ENCODE peak calls at places on chromosomes 6 and 20, in eight cellular contexts. Q is colonic mucosa, G is GM12878, L is WTC11, S is coronary artery, D is fibroblast of mammary gland, A is endothelial cell, P is sigmoid colon. X is an unnamed sample.

GRCh38 chr6:128395596-128395995 is 124.8 kb downstream of the PTPRK start:
- DNase-seq in G (no peak), D (no peak), A (no peak), S (no peak), L (no peak), Q (no peak), P (no peak), X (no peak)

GRCh38 chr6:135162678-135163439 is 18.2 kb upstream of the MYB start:
- DNase-seq in P (no peak), S (no peak), Q (peak), L (peak), A (peak), D (peak), G (no peak), X (peak)

GRCh38 chr6:66183982-66184555 is 477.0 kb upstream of the EYS start:
- DNase-seq in G (no peak), L (no peak), A (no peak), Q (no peak), D (peak), S (no peak), P (no peak), X (no peak)

GRCh38 chr20:7003598-7003997 is 236.1 kb downstream of the BMP2 start:
- DNase-seq in S (no peak), G (no peak), D (no peak), Q (no peak), P (no peak), A (no peak), L (no peak), X (no peak)

GRCh38 chr6:141460743-141461484 is 671.8 kb upstream of the GJE1 start:
- DNase-seq in Q (no peak), G (no peak), D (no peak), S (no peak), A (no peak), L (no peak), P (no peak), X (no peak)

GRCh38 chr6:134678436-134678889 is 271.4 kb downstream of the ALDH8A1 start:
- DNase-seq in P (no peak), L (no peak), S (no peak), D (peak), Q (peak), A (no peak), G (no peak), X (no peak)

GRCh38 chr6:136551103-136551502 is 881 bp upstream of the MAP7 start:
- DNase-seq in D (no peak), P (no peak), S (no peak), G (no peak), A (no peak), L (no peak), Q (no peak), X (peak)

GRCh38 chr6:31826793-31827285 is 699 bp upstream of the HSPA1B start:
- DNase-seq in D (peak), Q (peak), A (peak), S (peak), G (no peak), P (peak), L (peak), X (peak)

GRCh38 chr20:61387204-61387958 is 135.3 kb downstream of the CDH4 start:
- DNase-seq in D (peak), P (no peak), A (peak), L (peak), Q (no peak), G (no peak), S (no peak), X (peak)

GRCh38 chr20:34516874-34517542 is 786 bp downstream of the DYNLRB1 start:
- DNase-seq in D (no peak), G (no peak), L (no peak), Q (peak), P (no peak), A (peak), S (no peak), X (no peak)

GRCh38 chr6:15042938-15043337 is 202.9 kb upstream of the JARID2 start:
- DNase-seq in D (no peak), L (no peak), Q (no peak), A (no peak), P (no peak), S (no peak), G (no peak), X (no peak)

GRCh38 chr6:114033606-114034005 is 62.7 kb upstream of the HDAC2 start:
- DNase-seq in G (no peak), D (no peak), L (no peak), A (no peak), Q (no peak), S (no peak), P (no peak), X (no peak)

GRCh38 chr6:91634791-91635190 is 1047.9 kb upstream of the MAP3K7 start:
- DNase-seq in S (no peak), Q (no peak), G (no peak), A (no peak), P (no peak), D (no peak), L (no peak), X (no peak)

GRCh38 chr6:7479801-7480266 is 61.6 kb upstream of the DSP start:
- DNase-seq in L (no peak), P (no peak), Q (peak), S (no peak), D (peak), A (no peak), G (no peak), X (peak)

GRCh38 chr6:259901-260508 is 32.3 kb upstream of the DUSP22 start:
- DNase-seq in D (no peak), G (peak), P (no peak), A (no peak), L (no peak), S (no peak), Q (no peak), X (no peak)

GRCh38 chr6:22025468-22026159 is 271.2 kb downstream of the PRL start:
- DNase-seq in L (peak), S (no peak), A (peak), D (peak), Q (no peak), P (no peak), G (peak), X (peak)

GRCh38 chr6:44216677-44217331 is at the start of gene MYMX:
- DNase-seq in D (no peak), L (peak), P (peak), S (no peak), G (no peak), Q (no peak), A (no peak), X (no peak)

GRCh38 chr6:67811239-67812037 is 823.6 kb upstream of the ADGRB3 start:
- DNase-seq in A (no peak), L (no peak), Q (no peak), S (no peak), D (peak), P (no peak), G (no peak), X (no peak)

GRCh38 chr20:40232288-40232687 is 456.7 kb downstream of the MAFB start:
- DNase-seq in P (no peak), Q (no peak), S (no peak), A (no peak), G (no peak), D (peak), L (no peak), X (peak)

GRCh38 chr20:46332373-46333135 is 24.3 kb upstream of the CDH22 start:
- DNase-seq in Q (no peak), A (no peak), G (no peak), P (no peak), L (no peak), D (no peak), S (no peak), X (no peak)

GRCh38 chr20:39853664-39854063 is 835.4 kb downstream of the MAFB start:
- DNase-seq in P (no peak), Q (no peak), L (peak), A (no peak), G (peak), D (peak), S (no peak), X (no peak)

GRCh38 chr20:49989234-49990065 is 6.7 kb downstream of the SNAI1 start:
- DNase-seq in Q (no peak), L (peak), S (peak), G (no peak), D (peak), P (peak), A (peak), X (no peak)

GRCh38 chr20:38790210-38791053 is 15.1 kb upstream of the PPP1R16B start:
- DNase-seq in Q (no peak), D (peak), P (no peak), S (no peak), A (peak), L (peak), G (no peak), X (peak)

GRCh38 chr6:48069280-48069679 is 41.7 kb downstream of the PTCHD4 start:
- DNase-seq in P (no peak), A (no peak), D (peak), S (no peak), Q (no peak), L (peak), G (no peak), X (peak)

DNA sequence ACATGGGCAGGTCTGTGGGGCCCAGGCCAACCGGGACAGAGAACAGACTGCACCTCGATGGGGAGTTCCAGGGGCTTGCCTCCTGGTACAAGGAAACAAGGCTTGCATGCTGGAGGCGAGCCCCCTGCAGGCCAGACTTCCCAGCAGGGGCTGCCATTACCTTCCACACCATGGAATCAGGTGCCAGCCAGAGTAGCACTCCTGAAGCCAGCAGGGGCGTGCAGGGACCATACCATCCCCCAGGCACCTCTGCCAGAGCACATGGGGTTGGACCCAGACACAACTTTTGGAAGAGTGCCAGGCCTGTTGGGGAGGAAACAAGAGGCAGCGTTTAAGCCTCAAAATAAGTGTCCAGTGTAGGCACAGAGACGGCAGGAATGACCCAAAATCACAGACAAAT is 6.5 kb downstream of the DDO start:
- DNase-seq in L (peak), Q (no peak), G (no peak), D (no peak), S (no peak), P (no peak), A (no peak), X (no peak)
- TF ChIP-seq CTCF in L (no peak), Q (no peak), G (no peak), D (no peak), S (no peak), P (no peak), A (no peak), X (no peak)

DNA sequence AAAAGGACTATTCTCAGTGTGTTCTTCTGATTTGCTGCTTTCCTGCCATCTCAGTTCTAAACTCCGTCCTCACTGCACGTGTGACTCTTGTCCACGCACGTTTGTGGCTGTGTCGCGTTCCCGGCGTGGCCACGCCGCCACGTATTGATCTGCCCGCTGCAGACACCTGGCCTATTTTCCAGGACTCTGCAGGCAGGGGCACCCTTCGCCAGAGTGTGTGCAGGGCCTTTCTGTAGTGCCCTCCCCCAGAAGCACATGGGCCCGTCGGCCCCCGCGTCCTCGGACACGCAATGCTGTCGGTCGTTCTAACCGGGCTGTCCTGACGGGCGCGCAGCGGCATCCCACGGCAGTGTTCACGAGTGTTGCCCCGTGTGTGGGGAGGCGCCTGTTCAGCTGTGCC is 87.6 kb downstream of the YTHDF1 start:
- DNase-seq in G (no peak), S (no peak), L (peak), A (no peak), P (peak), D (no peak), Q (no peak), X (no peak)
- TF ChIP-seq CTCF in G (no peak), S (no peak), L (no peak), A (no peak), P (no peak), D (no peak), Q (no peak), X (no peak)

GRCh38 chr20:3330046-3330741 is 77.3 kb downstream of the DNAAF9 start:
- DNase-seq in Q (no peak), D (peak), L (no peak), G (no peak), P (no peak), A (no peak), S (no peak), X (no peak)
- TF ChIP-seq CTCF in Q (no peak), D (peak), L (no peak), G (no peak), P (no peak), A (no peak), S (no peak), X (peak)

DNA sequence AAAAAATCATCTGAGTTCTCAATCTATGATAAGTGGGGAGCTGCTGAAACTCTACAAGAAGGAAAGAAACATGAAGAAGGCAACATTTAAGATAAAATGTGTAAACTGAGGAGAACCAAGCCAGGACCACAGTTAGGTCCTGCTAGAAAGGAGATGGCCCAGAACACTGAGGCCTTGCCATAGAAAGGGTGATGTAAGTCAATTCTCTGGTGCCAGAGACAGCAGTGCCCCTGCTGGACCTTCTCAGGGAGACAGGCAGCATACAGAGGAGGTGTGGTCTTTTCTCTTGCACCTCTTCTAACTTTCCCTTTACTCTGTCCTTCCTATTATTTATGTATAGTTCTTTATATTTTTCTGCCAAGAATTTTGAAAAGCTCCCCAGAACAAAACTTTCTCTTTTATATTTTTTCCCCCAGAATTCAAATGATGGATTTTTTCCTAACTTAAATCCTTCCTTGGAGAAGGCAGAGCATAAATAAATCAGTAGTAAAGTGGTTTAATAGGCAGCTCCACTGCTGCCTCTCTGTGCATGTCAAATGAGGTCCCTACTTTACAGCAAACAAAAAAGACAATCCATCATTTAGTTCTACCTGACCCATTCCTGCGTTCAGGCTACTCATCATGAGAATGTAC is 9.0 kb downstream of the UQCC2 start:
- DNase-seq in G (no peak), P (peak), L (peak), A (peak), D (peak), Q (no peak), S (no peak), X (peak)
- TF ChIP-seq CTCF in G (peak), P (peak), L (peak), A (no peak), D (peak), Q (no peak), S (no peak), X (peak)

DNA sequence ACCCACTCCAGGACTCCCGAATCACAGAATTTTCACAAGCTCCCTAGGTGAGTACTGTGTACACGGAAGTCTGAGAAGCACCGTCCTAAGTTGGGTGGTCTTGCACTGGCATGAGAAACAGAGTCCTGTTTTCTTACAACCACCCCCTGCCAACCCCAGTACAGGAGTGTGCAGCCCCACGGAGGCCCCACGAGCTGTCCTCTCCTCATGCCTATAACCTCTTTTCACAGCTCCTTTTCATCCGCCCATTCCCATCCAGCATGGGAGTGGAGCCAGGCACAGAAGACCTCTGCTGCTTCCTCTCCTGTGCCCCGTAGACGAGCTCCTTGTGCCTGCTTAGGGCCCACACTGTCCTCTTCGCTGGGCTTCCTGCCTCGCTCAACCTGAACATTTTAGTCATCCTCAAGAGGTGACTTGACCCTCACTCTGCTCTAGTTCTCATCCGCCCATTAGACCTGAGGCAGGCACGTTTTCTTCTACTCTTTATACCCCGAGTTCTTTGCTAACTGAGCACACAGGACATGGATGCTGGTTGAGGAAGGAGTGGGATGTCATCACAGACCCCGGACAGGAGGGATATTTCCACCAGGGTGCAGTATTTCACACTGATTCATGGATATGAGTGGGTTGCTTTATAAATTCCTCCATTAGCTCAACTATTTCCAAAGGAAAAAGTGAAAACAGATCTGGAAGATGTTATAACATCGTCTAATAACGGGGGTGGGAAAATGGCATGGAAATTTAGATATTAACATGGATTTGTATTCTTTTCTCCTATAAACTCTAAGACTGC is 160.5 kb downstream of the TTLL2 start:
- DNase-seq in S (no peak), L (no peak), G (no peak), D (peak), P (no peak), Q (no peak), A (peak), X (peak)
- TF ChIP-seq CTCF in S (peak), L (no peak), G (no peak), D (peak), P (peak), Q (peak), A (peak), X (peak)

DNA sequence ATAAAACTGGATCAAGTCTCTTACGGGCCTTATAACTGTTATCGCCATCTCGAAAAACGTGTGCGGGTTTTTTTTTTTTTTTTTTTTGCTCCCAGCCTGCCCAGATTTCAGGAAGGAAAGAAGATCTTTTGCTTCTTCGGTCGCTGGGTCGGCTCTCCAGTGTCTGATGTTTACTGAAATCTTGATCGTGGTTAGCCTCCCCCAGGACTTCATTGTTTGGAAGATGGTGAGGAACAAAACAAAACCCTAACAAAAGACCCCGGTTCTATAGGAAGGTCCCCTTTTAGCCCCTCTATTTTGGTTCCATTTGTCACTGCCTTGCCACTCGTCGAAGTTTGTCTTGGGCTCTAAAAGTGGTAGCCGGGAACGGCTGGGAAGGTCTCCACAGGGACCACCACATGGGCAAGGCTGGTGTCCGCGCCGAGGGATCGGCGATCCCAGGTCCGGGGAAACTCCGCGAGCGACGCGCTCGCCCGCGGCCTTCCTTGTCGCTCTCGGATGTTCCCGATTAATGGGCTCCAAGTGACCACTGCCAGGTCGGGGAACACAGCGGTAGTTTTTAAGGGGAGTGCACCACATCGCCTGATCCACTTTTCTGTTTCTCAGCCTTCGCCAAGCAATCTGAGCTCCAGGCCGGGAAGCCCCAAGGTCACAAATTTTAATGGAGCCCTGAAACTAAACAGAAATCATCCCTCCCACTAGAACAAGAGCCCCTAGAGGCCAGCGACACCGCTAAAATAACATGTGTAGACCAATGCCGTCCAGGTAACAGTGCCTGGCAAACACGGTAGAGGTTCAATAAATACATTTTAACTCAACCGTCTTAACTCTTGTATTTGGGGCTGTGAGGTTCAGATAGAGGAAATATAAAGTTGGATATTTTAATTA is 27.0 kb downstream of the TRIM27 start:
- DNase-seq in D (peak), P (peak), G (no peak), A (peak), Q (peak), L (peak), S (peak), X (peak)
- TF ChIP-seq CTCF in D (peak), P (peak), G (peak), A (no peak), Q (peak), L (no peak), S (no peak), X (no peak)

GRCh38 chr20:8997720-8998119 is 71.2 kb upstream of the PLCB4 start:
- DNase-seq in D (no peak), G (no peak), Q (no peak), P (no peak), S (no peak), L (no peak), A (no peak), X (no peak)

GRCh38 chr20:8996817-8997512 is 71.9 kb upstream of the PLCB4 start:
- DNase-seq in D (no peak), A (no peak), L (no peak), Q (no peak), G (no peak), P (no peak), S (no peak), X (no peak)

GRCh38 chr20:8990770-8991169 is 78.1 kb upstream of the PLCB4 start:
- DNase-seq in D (no peak), L (no peak), A (no peak), G (no peak), Q (no peak), P (no peak), S (no peak), X (no peak)

GRCh38 chr20:8994045-8994444 is 74.8 kb upstream of the PLCB4 start:
- DNase-seq in L (no peak), Q (no peak), A (no peak), P (no peak), G (no peak), D (no peak), S (no peak), X (no peak)
- TF ChIP-seq CTCF in L (no peak), Q (no peak), A (no peak), P (no peak), G (no peak), D (no peak), S (no peak), X (no peak)

X was measured in cardiac muscle cell.